ENCODE peak calls at places on chromosomes 5 and 9, in ten cellular contexts. V is psoas muscle, W is AG10803, I is bronchial epithelial cell, J is GM23248, E is astrocyte of the spinal cord, A is GM12865, M is pancreas, N is heart left ventricle, C is adipocyte. Q is an unnamed sample.

GRCh38 chr5:141870871-141871270 is 7.3 kb downstream of the PCDH1 start:
- DNase-seq in N (no peak), I (peak; percentile 72), W (no peak), J (peak; percentile 60), M (no peak), C (no peak), E (no peak), V (no peak), A (no peak), Q (no peak)

GRCh38 chr9:113533335-113534225 is 70.1 kb downstream of the RGS3 start:
- DNase-seq in E (no peak), W (no peak), I (no peak), A (no peak), N (no peak), V (no peak), J (no peak), C (peak; percentile 28), M (no peak), Q (no peak)

GRCh38 chr9:90065851-90066250 is 461.0 kb downstream of the GADD45G start:
- DNase-seq in V (no peak), A (no peak), C (no peak), W (no peak), J (no peak), I (no peak), N (no peak), M (no peak), E (no peak), Q (no peak)

GRCh38 chr9:91903126-91903911 is 46.7 kb downstream of the ROR2 start:
- DNase-seq in A (no peak), M (no peak), V (no peak), N (no peak), E (no peak), J (no peak), I (no peak), C (no peak), W (no peak), Q (no peak)

GRCh38 chr5:178288373-178289368 is 56.1 kb upstream of the PHYKPL start:
- DNase-seq in J (peak; percentile 21), E (no peak), C (peak; percentile 7), A (no peak), I (peak; percentile 93), W (peak; percentile 15), V (peak; percentile 2), M (peak; percentile 1), N (peak; percentile 33), Q (no peak)

GRCh38 chr5:1930880-1931589 is 48.3 kb upstream of the IRX4 start:
- DNase-seq in C (no peak), I (no peak), W (no peak), N (peak; percentile 76), M (peak; percentile 47), V (peak; percentile 47), J (peak; percentile 13), A (no peak), E (no peak), Q (no peak)

GRCh38 chr5:57171818-57172465 is 1.9 kb upstream of the GPBP1 start:
- DNase-seq in V (no peak), E (no peak), J (no peak), A (peak; percentile 71), M (no peak), C (no peak), N (no peak), W (no peak), I (peak; percentile 83), Q (no peak)

GRCh38 chr9:122370869-122371467 is at the start of gene PTGS1:
- DNase-seq in C (peak; percentile 77), I (peak; percentile 18), M (peak; percentile 49), N (peak; percentile 77), W (peak; percentile 34), J (peak; percentile 67), V (peak; percentile 50), E (no peak), A (peak; percentile 45), Q (no peak)

GRCh38 chr5:52269853-52270252 is 517.9 kb upstream of the ITGA1 start:
- DNase-seq in V (no peak), I (no peak), A (no peak), W (no peak), C (peak; percentile 1), N (no peak), M (no peak), E (no peak), J (no peak), Q (no peak)

GRCh38 chr9:25964239-25964638 is 286.0 kb upstream of the TUSC1 start:
- DNase-seq in I (peak; percentile 38), A (peak; percentile 59), V (no peak), M (no peak), W (peak; percentile 84), J (peak; percentile 77), E (peak; percentile 68), N (no peak), C (peak; percentile 87), Q (peak; percentile 59)

DNA sequence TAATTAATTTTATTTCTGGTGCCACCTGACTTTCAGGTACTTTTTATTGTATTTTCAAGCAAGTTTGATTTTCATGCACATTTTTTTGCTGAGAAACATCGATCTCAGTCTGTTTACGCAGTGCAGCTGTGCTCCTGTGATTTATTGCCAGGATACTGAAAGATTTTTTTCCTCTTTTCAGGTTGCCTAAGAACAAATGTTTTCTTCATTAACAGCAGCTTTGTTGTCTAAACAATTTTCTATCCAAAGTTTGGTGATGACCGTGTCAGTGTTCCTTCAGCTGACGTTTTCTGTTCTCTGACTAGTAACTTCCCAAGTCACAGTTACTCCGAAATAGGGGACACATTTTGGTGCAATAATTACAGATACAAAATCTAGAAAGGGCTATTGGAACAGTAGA is 78.1 kb downstream of the VCAN start:
- DNase-seq in V (no peak), J (no peak), I (no peak), A (no peak), C (no peak), W (peak; percentile 63), N (no peak), M (no peak), E (no peak), Q (no peak)
- H3K4me3 ChIP-seq in V (no peak overlapping the region), J (peak overlapping the region; percentile 52), I (no peak overlapping the region), A (no peak overlapping the region), C (peak overlapping the region; percentile 63), W (no peak overlapping the region), N (no peak overlapping the region), M (no peak overlapping the region), E (no peak overlapping the region), Q (no peak overlapping the region)

DNA sequence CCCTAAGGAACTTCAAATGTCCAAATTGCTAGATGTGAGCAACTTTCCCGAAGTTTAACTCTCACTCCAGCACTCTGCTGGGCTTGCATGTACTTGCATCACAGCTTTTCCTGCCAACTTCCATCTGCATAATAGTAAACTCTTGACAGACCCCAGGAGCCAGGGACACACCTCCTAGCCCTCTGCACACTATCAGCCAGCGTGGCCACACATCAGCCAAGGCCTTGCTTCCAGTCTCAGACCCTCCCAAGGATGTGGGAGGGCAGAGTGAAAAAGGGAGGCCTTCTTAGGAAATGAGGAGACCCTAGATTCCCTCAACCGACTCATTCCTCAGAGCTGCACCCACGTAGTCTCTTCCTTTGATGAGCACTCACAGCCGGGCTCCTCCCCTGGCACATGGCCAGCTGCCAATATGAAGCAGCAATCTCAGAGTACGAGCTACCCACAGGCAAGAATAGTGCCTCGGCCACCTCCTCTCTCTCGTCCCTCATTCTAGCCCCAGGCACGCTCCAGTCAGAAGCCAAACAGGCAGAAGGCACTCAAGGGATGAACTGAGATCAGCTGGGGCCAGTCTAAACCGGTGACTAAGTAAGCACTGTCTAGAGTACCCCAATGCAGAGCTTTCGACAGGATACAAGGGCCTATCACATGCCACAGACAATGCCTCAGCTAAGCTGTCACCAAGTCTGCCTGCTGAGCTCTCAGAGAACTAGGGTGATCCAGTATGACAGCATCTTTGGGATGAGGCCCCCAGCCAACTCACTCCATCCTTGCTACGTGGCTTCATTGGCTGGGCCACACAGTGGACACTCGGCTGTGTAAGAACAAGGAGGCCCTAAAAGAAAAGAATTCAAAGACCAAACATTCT is 2.3 kb downstream of the P4HA2 start:
- DNase-seq in A (no peak), J (peak; percentile 95), W (peak; percentile 89), N (peak; percentile 80), V (peak; percentile 74), E (peak; percentile 73), I (peak; percentile 85), M (peak; percentile 69), C (peak; percentile 89), Q (peak; percentile 74)
- H3K4me3 ChIP-seq in A (no peak overlapping the region), J (peak overlapping the region; percentile 81), W (peak overlapping the region; percentile 74), N (peak overlapping the region; percentile 3), V (peak overlapping the region; percentile 24), E (peak overlapping the region; percentile 12), I (no peak overlapping the region), M (peak overlapping the region; percentile 58), C (peak overlapping the region; percentile 1), Q (no peak overlapping the region)

GRCh38 chr5:81336528-81336927 is 35.1 kb downstream of the ZCCHC9 start:
- DNase-seq in V (no peak), E (peak; percentile 4), C (no peak), M (no peak), W (no peak), I (no peak), A (no peak), J (no peak), N (no peak), Q (no peak)

GRCh38 chr5:81335946-81336345 is 34.6 kb downstream of the ZCCHC9 start:
- DNase-seq in M (no peak), C (no peak), I (no peak), W (no peak), A (no peak), E (no peak), J (no peak), V (no peak), N (no peak), Q (no peak)

GRCh38 chr5:81337803-81338202 is 36.4 kb downstream of the ZCCHC9 start:
- DNase-seq in J (no peak), N (no peak), M (no peak), A (no peak), W (no peak), I (no peak), C (no peak), V (no peak), E (no peak), Q (no peak)

GRCh38 chr5:81334304-81335061 is 33.1 kb downstream of the ZCCHC9 start:
- DNase-seq in C (no peak), J (no peak), W (no peak), E (no peak), N (no peak), V (no peak), I (no peak), A (no peak), M (no peak), Q (no peak)
- H3K4me3 ChIP-seq in C (peak overlapping the region; percentile 79), J (no peak overlapping the region), W (no peak overlapping the region), E (no peak overlapping the region), N (no peak overlapping the region), V (no peak overlapping the region), I (no peak overlapping the region), A (no peak overlapping the region), M (no peak overlapping the region), Q (no peak overlapping the region)

DNA sequence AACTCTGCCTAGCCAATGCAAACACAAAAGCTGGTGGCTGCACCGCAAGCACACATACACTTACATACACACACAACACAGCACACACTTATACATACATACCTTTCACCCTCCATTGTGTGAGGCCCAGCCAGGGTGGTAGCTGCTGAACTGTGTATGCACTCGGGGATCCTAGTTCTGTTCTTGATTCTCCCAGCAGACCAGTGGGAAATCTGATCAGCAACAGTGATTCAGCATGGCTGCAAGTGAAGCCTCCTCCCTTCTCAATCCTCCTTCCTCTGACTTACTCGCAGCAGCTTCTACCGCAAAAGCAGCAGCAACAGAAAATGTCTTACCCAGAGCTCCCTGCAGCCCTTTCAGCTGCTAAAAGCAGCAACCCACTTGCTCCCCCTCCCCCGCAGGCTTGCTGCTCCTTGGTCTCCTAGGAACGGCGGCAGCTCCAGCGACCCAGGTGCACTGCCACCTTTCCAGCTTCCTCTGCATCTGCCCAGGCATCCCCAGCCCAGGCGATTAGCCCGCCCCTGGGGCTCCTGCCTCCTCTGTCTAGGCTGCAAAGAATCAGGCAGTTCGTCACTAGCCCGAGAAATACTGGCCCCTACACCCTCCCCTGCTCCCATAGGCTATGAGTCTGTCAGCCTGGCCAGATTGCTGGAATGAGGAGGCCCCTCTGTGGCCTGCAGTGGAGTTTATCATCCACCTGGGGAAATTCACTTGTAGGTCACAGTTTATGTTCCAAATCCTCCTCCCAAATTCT is at the start of gene KLHL3:
- DNase-seq in A (peak; percentile 45), V (no peak), J (peak; percentile 77), C (peak; percentile 50), M (peak; percentile 39), W (peak; percentile 28), E (peak; percentile 53), I (peak; percentile 58), N (no peak), Q (peak; percentile 78)
- H3K4me3 ChIP-seq in A (peak within 1 kb of the TSS; percentile 33), V (peak within 1 kb of the TSS; percentile 50), J (peak within 1 kb of the TSS; percentile 75), C (peak within 1 kb of the TSS; percentile 76), M (peak within 1 kb of the TSS; percentile 24), W (peak within 1 kb of the TSS; percentile 58), E (peak within 1 kb of the TSS; percentile 38), I (peak within 1 kb of the TSS; percentile 28), N (peak within 1 kb of the TSS; percentile 51), Q (peak within 1 kb of the TSS; percentile 41)